ENCODE peak calls at places on chromosomes 13 and 19, in four cellular contexts. A is thoracic aorta, V is GM23338, T is tibial artery. Z is an unnamed sample.
A peak's percentile ranks its signal among the peaks of the same experiment; 100 is the strongest.

GRCh38 chr13:95323930-95324662 is 22.8 kb upstream of the ABCC4 start:
- DNase-seq in A (no peak), V (no peak), T (no peak), Z (no peak)

GRCh38 chr13:109271991-109272454 is 514.4 kb downstream of the IRS2 start:
- DNase-seq in A (no peak), V (no peak), T (no peak), Z (no peak)

GRCh38 chr13:76971215-76971614 is 20.7 kb upstream of the CLN5 start:
- DNase-seq in T (no peak), V (no peak), A (no peak), Z (no peak)

GRCh38 chr13:51101636-51102218 is 9.3 kb downstream of the C13orf42 start:
- DNase-seq in V (no peak), A (no peak), T (no peak), Z (no peak)

GRCh38 chr19:51480590-51480989 is 2.3 kb downstream of the CEACAM18 start:
- DNase-seq in T (no peak), A (no peak), V (peak; percentile 81), Z (no peak)

GRCh38 chr19:31957711-31958110 is 387.7 kb upstream of the ZNF507 start:
- DNase-seq in V (no peak), T (no peak), A (no peak), Z (no peak)

GRCh38 chr13:37960427-37960826 is 90.9 kb upstream of the TRPC4 start:
- DNase-seq in T (no peak), A (no peak), V (peak; percentile 48), Z (no peak)

GRCh38 chr13:73698859-73699258 is 435.3 kb downstream of the KLF12 start:
- DNase-seq in V (no peak), A (no peak), T (no peak), Z (no peak)

GRCh38 chr19:10290876-10291553 is 1.3 kb downstream of the ICAM5 start:
- DNase-seq in T (no peak), V (peak; percentile 76), A (no peak), Z (peak; percentile 51)

GRCh38 chr19:46608178-46608577 is 7.0 kb downstream of the CALM3 start:
- DNase-seq in A (no peak), T (no peak), V (no peak), Z (peak; percentile 31)

GRCh38 chr19:44645407-44646048 is 1.8 kb downstream of the PVR start:
- DNase-seq in T (no peak), V (no peak), A (no peak), Z (no peak)

GRCh38 chr13:27826379-27827353 is 34.4 kb downstream of the GSX1 start:
- DNase-seq in A (peak; percentile 13), V (peak; percentile 93), T (peak; percentile 85), Z (peak; percentile 80)

GRCh38 chr13:97302611-97303010 is 80.5 kb downstream of the MBNL2 start:
- DNase-seq in A (no peak), V (no peak), T (no peak), Z (no peak)

GRCh38 chr13:21053231-21053630 is 8.2 kb downstream of the LATS2 start:
- DNase-seq in A (no peak), T (no peak), V (no peak), Z (no peak)

GRCh38 chr13:21055016-21055415 is 6.4 kb downstream of the LATS2 start:
- DNase-seq in A (no peak), T (no peak), V (no peak), Z (no peak)

GRCh38 chr13:21055511-21056045 is 5.8 kb downstream of the LATS2 start:
- DNase-seq in A (no peak), V (no peak), T (no peak), Z (no peak)

GRCh38 chr13:21051675-21052074 is 9.7 kb downstream of the LATS2 start:
- DNase-seq in T (no peak), V (no peak), A (no peak), Z (no peak)

DNA sequence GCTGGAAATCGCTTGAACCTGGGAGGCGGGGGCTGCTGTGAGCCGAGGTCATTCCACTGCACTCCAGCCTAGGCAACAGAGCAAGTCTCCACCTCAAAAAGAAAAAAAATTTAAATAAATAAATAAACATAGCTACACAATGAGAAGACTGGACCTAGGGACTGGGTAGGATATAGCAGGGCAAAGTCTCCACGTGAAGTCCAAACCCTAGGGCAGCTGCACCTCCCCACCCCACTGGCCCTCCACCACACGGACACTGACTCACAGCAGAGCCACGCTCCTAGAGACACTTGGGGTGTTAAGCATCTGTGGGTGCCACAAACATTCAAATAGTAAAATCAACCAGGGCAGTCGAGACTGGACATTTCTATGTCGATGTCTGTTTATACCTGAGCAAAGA is 7.1 kb downstream of the LATS2 start:
- DNase-seq in V (no peak), A (no peak), T (no peak), Z (no peak)
- H3K4me1 ChIP-seq in V (peaks cover 53% of the 10 kb centered on the region), A (peaks cover 23% of the 10 kb centered on the region), T (peaks cover 48% of the 10 kb centered on the region), Z (no peaks in the 10 kb centered on the region)

GRCh38 chr19:30209617-30210600 is 162.3 kb upstream of the ZNF536 start:
- DNase-seq in V (no peak), T (no peak), A (no peak), Z (no peak)
- TF ChIP-seq CTCF in V (no peak), T (no peak), A (no peak), Z (no peak)

GRCh38 chr19:49887653-49888477 is 8.8 kb downstream of the IL4I1 start:
- DNase-seq in V (no peak), A (no peak), T (no peak), Z (no peak)
- H3K4me3 ChIP-seq in V (no peak overlapping the region), A (no peak overlapping the region), T (no peak overlapping the region), Z (no peak overlapping the region)

GRCh38 chr19:28489126-28489660 is 723.8 kb downstream of the UQCRFS1 start:
- DNase-seq in A (no peak), V (peak; percentile 24), T (no peak), Z (no peak)
- H3K4me1 ChIP-seq in A (no peaks in the 10 kb centered on the region), V (peaks cover 15% of the 10 kb centered on the region), T (no peaks in the 10 kb centered on the region), Z (no peaks in the 10 kb centered on the region)

DNA sequence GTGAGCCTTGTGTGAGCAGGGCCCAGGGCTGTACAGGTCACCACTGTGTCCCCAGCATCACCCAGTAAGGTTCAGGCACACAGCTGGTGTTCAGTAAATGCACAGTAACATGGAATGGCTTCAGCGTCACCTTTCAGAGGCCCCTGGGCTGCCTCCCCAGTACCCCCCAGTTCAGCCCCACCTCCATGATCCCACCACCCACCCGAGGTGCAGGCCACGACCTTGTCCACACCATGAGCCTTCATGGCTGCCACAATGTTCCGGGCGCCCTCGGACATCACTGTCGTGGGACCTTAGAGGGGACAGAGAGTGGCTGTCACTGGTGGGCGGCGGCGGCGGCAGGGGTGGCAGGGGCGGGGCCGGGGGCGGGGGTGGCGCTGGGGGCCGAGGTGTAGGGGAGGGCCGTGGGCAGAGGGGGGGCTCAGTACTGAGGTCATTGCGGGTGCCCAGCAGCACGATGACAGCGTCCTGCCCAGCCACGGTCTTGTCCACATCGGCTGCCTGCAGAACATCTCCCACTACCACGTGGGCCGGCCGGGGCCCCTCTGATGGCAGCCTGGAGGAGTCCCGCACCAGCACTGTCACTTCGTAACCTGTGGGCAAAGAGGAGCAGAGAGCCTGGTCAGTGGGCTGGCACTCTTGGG is 7.5 kb downstream of the BLVRB start:
- DNase-seq in T (no peak), A (no peak), V (no peak), Z (no peak)
- TF ChIP-seq CTCF in T (no peak), A (no peak), V (no peak), Z (no peak)

GRCh38 chr13:71255633-71256032 is 611.4 kb downstream of the DACH1 start:
- DNase-seq in A (no peak), V (no peak), T (no peak), Z (no peak)

GRCh38 chr13:71249031-71249430 is 618.0 kb downstream of the DACH1 start:
- DNase-seq in A (no peak), T (no peak), V (no peak), Z (no peak)

GRCh38 chr13:71254384-71254783 is 612.6 kb downstream of the DACH1 start:
- DNase-seq in A (no peak), T (no peak), V (peak; percentile 59), Z (no peak)

GRCh38 chr13:71252191-71252704 is 614.8 kb downstream of the DACH1 start:
- DNase-seq in A (no peak), V (no peak), T (no peak), Z (no peak)
- H3K4me3 ChIP-seq in A (no peak overlapping the region), V (no peak overlapping the region), T (no peak overlapping the region), Z (no peak overlapping the region)

DNA sequence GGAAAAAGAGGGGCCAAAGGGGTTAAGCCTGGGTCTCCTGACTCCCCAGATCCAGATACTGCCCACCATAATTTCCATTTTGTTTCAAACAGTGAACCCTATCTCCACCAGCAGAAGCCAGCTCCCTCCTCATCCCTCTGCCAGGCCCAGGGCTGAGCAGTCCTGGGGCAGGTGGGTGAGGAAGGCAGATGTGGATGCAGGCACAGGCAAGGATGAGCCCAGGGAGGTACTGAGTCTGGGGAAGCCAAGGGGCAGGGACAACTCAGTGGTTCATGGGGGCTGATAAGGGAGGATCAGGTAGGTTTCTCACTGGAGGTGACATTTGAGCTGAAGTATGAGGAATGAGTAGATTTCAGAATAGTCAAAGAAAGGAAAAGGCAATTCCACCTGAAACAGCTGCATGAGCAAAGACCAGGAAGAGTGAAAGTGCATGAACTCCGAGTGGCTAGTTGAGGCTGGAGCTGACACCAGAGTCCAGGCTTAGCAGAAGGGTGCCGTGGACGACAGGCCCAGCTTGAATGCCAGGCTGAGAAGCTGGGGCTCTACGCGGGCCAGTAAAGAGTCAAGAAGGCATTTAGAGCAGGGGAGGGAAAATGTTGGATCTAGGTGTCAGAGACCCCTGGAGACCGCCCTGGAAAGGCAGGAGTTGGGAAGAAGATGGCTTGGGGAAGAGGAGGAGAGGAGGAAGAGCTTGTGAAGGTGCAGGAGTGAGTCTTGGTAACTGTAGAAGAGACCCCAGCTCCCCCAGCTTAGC is 10.3 kb downstream of the CIC start:
- DNase-seq in V (peak; percentile 51), T (no peak), A (no peak), Z (no peak)
- H3K4me1 ChIP-seq in V (peaks cover 27% of the 10 kb centered on the region), T (peaks cover 68% of the 10 kb centered on the region), A (peaks cover 59% of the 10 kb centered on the region), Z (peaks cover 59% of the 10 kb centered on the region)

Z was measured in CD8-positive, alpha-beta T cell.